ENCODE peak calls at places on chromosome 16, in nine cellular contexts. C is left ventricle myocardium inferior, F is foreskin fibroblast, Q is fibroblast of the aortic adventitia, T is heart right ventricle, D is AG04449, Z is stomach, O is A549, S is GM10248. I is an unnamed sample.

GRCh38 chr16:72536673-72537435 is 364.9 kb upstream of the PMFBP1 start:
- DNase-seq in C (no peak), F (no peak), Q (peak; percentile 59), T (no peak), D (peak; percentile 59), Z (no peak), O (no peak), S (no peak), I (no peak)

GRCh38 chr16:51524555-51525373 is 373.7 kb upstream of the SALL1 start:
- DNase-seq in C (no peak), F (peak; percentile 59), Q (peak; percentile 59), T (no peak), D (no peak), Z (no peak), O (peak; percentile 59), S (no peak), I (no peak)

GRCh38 chr16:28292731-28293588 is 635 bp downstream of the SBK1 start:
- DNase-seq in C (no peak), F (no peak), Q (no peak), T (no peak), D (no peak), Z (no peak), O (no peak), S (no peak), I (peak; percentile 54)

GRCh38 chr16:7653746-7654145 is 321.1 kb downstream of the RBFOX1 start:
- DNase-seq in C (no peak), F (no peak), Q (no peak), T (no peak), D (no peak), Z (no peak), O (no peak), S (no peak), I (no peak)

GRCh38 chr16:80058236-80058635 is 457.7 kb upstream of the MAF start:
- DNase-seq in C (peak; percentile 55), F (no peak), Q (peak; percentile 2), T (peak; percentile 45), D (no peak), Z (no peak), O (no peak), S (no peak), I (no peak)

GRCh38 chr16:69942099-69942491 is 9.0 kb upstream of the CLEC18A start:
- DNase-seq in C (no peak), F (no peak), Q (no peak), T (no peak), D (no peak), Z (no peak), O (no peak), S (no peak), I (no peak)

GRCh38 chr16:48537909-48538745 is 71.9 kb downstream of the N4BP1 start:
- DNase-seq in C (peak; percentile 69), F (no peak), Q (peak; percentile 31), T (peak; percentile 70), D (no peak), Z (no peak), O (no peak), S (no peak), I (no peak)

GRCh38 chr16:75415169-75415908 is 18.0 kb downstream of the CFDP1 start:
- DNase-seq in C (no peak), F (no peak), Q (no peak), T (no peak), D (no peak), Z (no peak), O (no peak), S (no peak), I (no peak)

GRCh38 chr16:70591609-70592008 is 54.8 kb upstream of the IL34 start:
- DNase-seq in C (no peak), F (no peak), Q (no peak), T (no peak), D (no peak), Z (no peak), O (no peak), S (no peak), I (no peak)

GRCh38 chr16:8660841-8661301 is 13.5 kb upstream of the ABAT start:
- DNase-seq in C (peak; percentile 56), F (peak; percentile 24), Q (peak; percentile 67), T (peak; percentile 40), D (peak; percentile 9), Z (peak; percentile 82), O (peak; percentile 72), S (peak; percentile 60), I (peak; percentile 62)

GRCh38 chr16:67393111-67393789 is at the start of gene TPPP3:
- DNase-seq in C (peak; percentile 92), F (peak; percentile 86), Q (peak; percentile 66), T (peak; percentile 95), D (no peak), Z (peak; percentile 83), O (peak; percentile 73), S (no peak), I (no peak)

GRCh38 chr16:58459344-58460218 is 40.4 kb upstream of the NDRG4 start:
- DNase-seq in C (no peak), F (peak; percentile 11), Q (peak; percentile 80), T (no peak), D (no peak), Z (no peak), O (peak; percentile 75), S (no peak), I (no peak)

GRCh38 chr16:14240216-14240843 is 169.2 kb downstream of the MRTFB start:
- DNase-seq in C (no peak), F (peak; percentile 20), Q (no peak), T (no peak), D (no peak), Z (no peak), O (no peak), S (no peak), I (no peak)

GRCh38 chr16:70608516-70608915 is 37.8 kb upstream of the IL34 start:
- DNase-seq in C (no peak), F (no peak), Q (no peak), T (no peak), D (no peak), Z (no peak), O (no peak), S (no peak), I (no peak)

GRCh38 chr16:31265329-31266245 is 5.8 kb downstream of the ITGAM start:
- DNase-seq in C (no peak), F (no peak), Q (peak; percentile 10), T (no peak), D (no peak), Z (peak; percentile 30), O (peak; percentile 85), S (peak; percentile 87), I (no peak)

GRCh38 chr16:71775949-71776348 is 32.7 kb downstream of the AP1G1 start:
- DNase-seq in C (no peak), F (no peak), Q (no peak), T (no peak), D (no peak), Z (no peak), O (no peak), S (peak; percentile 43), I (no peak)

GRCh38 chr16:1761751-1762150 is 9.6 kb downstream of the NME3 start:
- DNase-seq in C (no peak), F (no peak), Q (no peak), T (no peak), D (no peak), Z (no peak), O (no peak), S (no peak), I (no peak)

GRCh38 chr16:77213542-77214108 is 14.4 kb downstream of the SYCE1L start:
- DNase-seq in C (no peak), F (peak; percentile 76), Q (peak; percentile 82), T (no peak), D (peak; percentile 40), Z (no peak), O (peak; percentile 93), S (no peak), I (no peak)

GRCh38 chr16:17556276-17557052 is 85.7 kb upstream of the XYLT1 start:
- DNase-seq in C (no peak), F (peak; percentile 12), Q (peak; percentile 36), T (no peak), D (no peak), Z (no peak), O (peak; percentile 25), S (peak; percentile 39), I (no peak)
- TF ChIP-seq CTCF in C (peak; percentile 60), F (peak; percentile 78), Q (peak; percentile 74), T (peak; percentile 47), D (peak; percentile 57), Z (peak; percentile 38), O (peak; percentile 32), S (peak; percentile 50), I (peak; percentile 71)

DNA sequence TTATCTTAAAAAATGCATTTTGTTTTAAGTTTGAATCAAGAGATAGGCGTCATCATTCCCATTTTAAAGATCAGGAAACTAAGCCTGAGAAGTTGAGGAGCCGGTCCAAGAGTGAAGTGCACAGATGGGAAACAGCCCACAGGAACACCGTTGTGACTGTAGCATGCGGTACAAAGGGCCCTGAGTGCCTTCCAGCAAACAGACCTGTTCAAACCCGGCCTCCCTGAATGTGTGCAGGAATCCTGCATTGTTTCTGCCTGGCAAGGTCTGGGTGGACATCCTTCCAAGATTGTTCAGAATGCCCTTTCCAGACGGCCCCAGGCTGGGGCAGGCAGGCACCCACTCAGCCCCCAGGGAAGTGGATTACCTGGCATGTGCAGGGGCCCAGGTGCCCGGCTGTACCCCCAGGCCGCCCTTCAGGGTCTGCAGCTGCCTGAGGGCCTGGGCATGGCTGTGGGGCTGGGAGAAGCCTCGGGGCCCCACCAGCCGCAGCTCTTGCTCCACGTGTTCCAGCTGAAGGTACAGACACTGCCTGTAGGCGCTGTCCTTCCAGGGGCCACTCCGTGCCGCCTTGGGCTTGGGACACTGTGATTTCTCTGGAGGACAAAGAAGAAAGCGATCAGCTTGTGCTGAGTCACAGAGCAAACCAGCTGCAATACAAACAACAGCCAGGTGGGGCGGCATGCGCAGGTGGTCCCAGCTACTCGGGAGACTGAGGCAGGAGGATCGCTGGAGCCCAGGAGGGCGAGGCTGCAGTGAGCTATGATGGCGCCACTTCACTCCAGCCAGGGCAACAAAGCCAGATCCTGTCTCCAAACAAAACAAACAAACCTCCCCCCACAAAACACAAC is 45.0 kb upstream of the GCSH start:
- DNase-seq in C (no peak), F (no peak), Q (no peak), T (no peak), D (no peak), Z (no peak), O (peak; percentile 61), S (no peak), I (peak; percentile 8)
- TF ChIP-seq CTCF in C (no peak), F (no peak), Q (peak; percentile 18), T (no peak), D (peak; percentile 9), Z (no peak), O (peak; percentile 31), S (no peak), I (peak; percentile 44)

GRCh38 chr16:56970934-56971767 is 9.4 kb downstream of the CETP start:
- DNase-seq in C (no peak), F (no peak), Q (peak; percentile 86), T (no peak), D (no peak), Z (no peak), O (no peak), S (peak; percentile 64), I (no peak)
- TF ChIP-seq CTCF in C (no peak), F (no peak), Q (no peak), T (no peak), D (no peak), Z (no peak), O (no peak), S (no peak), I (no peak)

DNA sequence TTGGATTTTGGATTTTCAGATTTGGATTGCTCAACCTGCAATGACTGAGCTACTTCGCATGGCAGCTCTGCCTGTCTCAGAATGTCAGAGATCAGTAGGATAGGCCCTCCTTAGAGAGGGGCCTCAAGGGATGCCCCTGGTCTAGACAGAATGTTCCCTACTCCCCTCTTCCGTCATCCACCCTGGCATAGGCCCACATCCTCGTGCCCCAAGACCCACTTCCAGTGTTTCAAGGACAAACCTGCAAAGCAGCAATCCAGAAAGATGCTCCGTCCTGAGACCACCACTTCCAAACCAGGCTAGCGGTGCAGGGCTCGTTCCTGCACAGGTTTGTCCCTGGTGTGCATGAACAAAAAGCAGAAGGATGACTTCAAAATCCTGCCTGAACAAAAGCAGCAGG is 121.3 kb downstream of the SOCS1 start:
- DNase-seq in C (no peak), F (no peak), Q (no peak), T (no peak), D (no peak), Z (no peak), O (no peak), S (no peak), I (no peak)
- TF ChIP-seq CTCF in C (no peak), F (no peak), Q (no peak), T (no peak), D (no peak), Z (no peak), O (no peak), S (no peak), I (no peak)